ENCODE peak calls at places on chromosomes 3 and 15, in seven cellular contexts. Q is DND-41, B is A549, Z is endodermal cell, N is heart left ventricle, I is PC-9, F is gastrocnemius medialis. D is an unnamed sample. For H3K4me1, the result is how much of the 10 kb centered on the place peaks cover.

GRCh38 chr3:63043631-63044030 is 168.4 kb upstream of the CADPS start:
- DNase-seq in F (no peak), N (no peak), Z (no peak), B (no peak), I (no peak), Q (no peak), D (peak)

GRCh38 chr15:51939216-51939615 is 32.4 kb downstream of the LEO1 start:
- DNase-seq in B (no peak), Z (no peak), Q (no peak), F (no peak), I (no peak), N (no peak), D (no peak)

GRCh38 chr3:126678691-126679317 is 23.9 kb upstream of the TXNRD3 start:
- DNase-seq in Z (no peak), N (no peak), Q (no peak), I (no peak), F (no peak), B (no peak), D (peak)

GRCh38 chr15:85706779-85707518 is 87.8 kb downstream of the KLHL25 start:
- DNase-seq in Z (no peak), Q (peak), N (no peak), F (no peak), B (no peak), I (no peak), D (peak)

GRCh38 chr15:48986240-48986639 is 22.5 kb upstream of the SHC4 start:
- DNase-seq in Z (no peak), Q (no peak), F (no peak), N (no peak), I (no peak), B (no peak), D (no peak)

GRCh38 chr3:9404680-9405079 is 7.3 kb downstream of the SETD5 start:
- DNase-seq in I (no peak), B (no peak), Q (no peak), F (no peak), Z (no peak), N (no peak), D (no peak)

GRCh38 chr3:9688961-9689360 is 14.7 kb upstream of the CPNE9 start:
- DNase-seq in Z (no peak), B (no peak), I (no peak), Q (no peak), N (no peak), F (no peak), D (no peak)

GRCh38 chr15:98085003-98085639 is 124.6 kb downstream of the ARRDC4 start:
- DNase-seq in Z (peak), Q (peak), B (peak), I (peak), F (peak), N (no peak), D (peak)

GRCh38 chr3:75886971-75887526 is 101.7 kb upstream of the ZNF717 start:
- DNase-seq in N (no peak), Z (no peak), Q (no peak), F (no peak), B (no peak), I (no peak), D (no peak)

GRCh38 chr15:60989696-60990095 is 239.4 kb downstream of the RORA start:
- DNase-seq in N (no peak), B (no peak), Z (no peak), Q (no peak), F (no peak), I (no peak), D (no peak)

GRCh38 chr3:112781611-112782010 is 65.1 kb downstream of the CD200R1L start:
- DNase-seq in Z (no peak), F (no peak), Q (no peak), B (no peak), N (no peak), I (no peak), D (no peak)

GRCh38 chr15:100986158-100986896 is 67.2 kb downstream of the LRRK1 start:
- DNase-seq in I (no peak), F (no peak), B (no peak), N (no peak), Q (no peak), Z (no peak), D (no peak)

GRCh38 chr3:57164217-57164605 is 942 bp downstream of the IL17RD start:
- DNase-seq in N (peak), I (no peak), B (no peak), Q (no peak), F (no peak), Z (peak), D (peak)

GRCh38 chr3:191528589-191528988 is 67.6 kb downstream of the PYDC2 start:
- DNase-seq in F (no peak), N (no peak), Q (no peak), I (no peak), B (no peak), Z (no peak), D (no peak)

GRCh38 chr15:41883484-41883825 is 10.4 kb downstream of the SPTBN5 start:
- DNase-seq in B (no peak), Z (no peak), F (no peak), N (no peak), I (no peak), Q (no peak), D (no peak)

GRCh38 chr3:167866321-167866720 is 130.8 kb downstream of the SERPINI1 start:
- DNase-seq in F (no peak), N (no peak), I (no peak), B (no peak), Z (no peak), Q (no peak), D (no peak)

GRCh38 chr3:45976191-45977091 is 19.2 kb downstream of the FYCO1 start:
- DNase-seq in F (peak), I (no peak), B (no peak), Q (peak), N (no peak), Z (no peak), D (no peak)

GRCh38 chr3:68306571-68306970 is 625.8 kb downstream of the TAFA4 start:
- DNase-seq in Q (peak), F (no peak), Z (peak), N (no peak), B (no peak), I (no peak), D (no peak)

DNA sequence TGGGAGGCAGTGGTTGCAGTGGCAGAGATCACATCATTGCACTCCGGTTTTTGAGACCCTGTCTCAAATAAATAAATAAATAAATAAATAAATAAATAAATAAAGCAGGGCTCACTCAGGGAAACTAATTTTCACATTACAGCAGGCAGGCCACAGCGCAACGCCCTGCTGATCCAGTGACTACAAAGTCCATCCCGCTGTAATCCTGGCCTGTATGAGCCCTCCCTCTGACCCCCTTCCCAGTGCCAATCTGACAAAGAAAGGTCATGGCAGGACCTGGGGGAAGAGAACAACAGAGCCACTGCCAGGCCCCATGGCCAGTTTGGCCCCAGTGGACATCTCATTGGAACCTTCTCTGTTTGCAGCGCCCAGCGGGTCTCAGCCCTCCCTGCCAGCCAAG is 9.3 kb downstream of the SH3BP5 start:
- DNase-seq in I (no peak), N (no peak), B (no peak), Z (no peak), F (no peak), Q (no peak), D (no peak)
- H3K4me1 ChIP-seq in I (half or more), N (half or more), B (under half), Z (under half), F (half or more), Q (under half), D (half or more)

DNA sequence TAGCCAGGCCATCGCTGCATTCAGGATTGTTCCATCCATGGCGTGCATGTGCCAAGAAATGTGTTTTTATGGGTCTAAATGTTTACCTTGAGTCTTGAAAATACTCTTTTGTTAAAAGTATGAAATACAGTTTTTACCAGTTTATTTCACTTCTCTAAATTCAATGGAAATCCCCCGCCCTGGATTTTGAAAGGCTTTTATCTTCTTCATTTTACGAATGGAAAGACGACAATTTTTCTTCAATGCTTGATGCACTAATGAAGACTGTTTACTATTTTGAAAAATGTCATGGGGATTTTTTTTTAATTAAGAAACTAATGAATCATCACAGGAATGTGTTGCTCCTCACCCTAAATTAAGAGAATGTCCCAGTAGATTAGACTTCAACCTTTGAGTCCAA is 83.5 kb downstream of the FAM81A start:
- DNase-seq in F (no peak), I (no peak), Z (no peak), Q (no peak), N (no peak), B (no peak), D (no peak)
- H3K4me1 ChIP-seq in F (under half), I (under half), Z (under half), Q (under half), N (under half), B (under half), D (under half)

GRCh38 chr15:70268698-70269251 is 171.1 kb upstream of the TLE3 start:
- DNase-seq in Q (no peak), B (no peak), F (no peak), I (peak), Z (no peak), N (no peak), D (no peak)
- H3K4me1 ChIP-seq in Q (under half), B (under half), F (under half), I (half or more), Z (under half), N (half or more), D (half or more)

GRCh38 chr15:33099213-33099612 is 95.3 kb downstream of the FMN1 start:
- DNase-seq in Q (no peak), I (no peak), F (no peak), N (no peak), Z (no peak), B (no peak), D (no peak)

GRCh38 chr15:33094336-33094735 is 100.2 kb downstream of the FMN1 start:
- DNase-seq in N (no peak), Q (no peak), Z (no peak), F (no peak), B (no peak), I (no peak), D (no peak)

GRCh38 chr15:33098082-33099058 is 96.1 kb downstream of the FMN1 start:
- DNase-seq in F (no peak), Q (no peak), N (no peak), B (no peak), Z (no peak), I (peak), D (no peak)

GRCh38 chr15:33093234-33093633 is 101.3 kb downstream of the FMN1 start:
- DNase-seq in I (no peak), N (no peak), F (no peak), B (no peak), Q (no peak), Z (no peak), D (no peak)

GRCh38 chr15:33096134-33096533 is 98.4 kb downstream of the FMN1 start:
- DNase-seq in B (no peak), I (no peak), Z (no peak), Q (no peak), N (no peak), F (no peak), D (no peak)
- H3K4me1 ChIP-seq in B (under half), I (under half), Z (under half), Q (under half), N (under half), F (under half), D (under half)

D was measured in thyroid gland.